ENCODE peak calls at places on chromosomes 6 and 20, in ten cellular contexts. Q is RPMI7951, U is Kasumi-1, T is HTR-8/SVneo, C is lower leg skin, X is NB4, Y is astrocyte, S is head of caudate nucleus, G is upper lobe of left lung, K is AML-193. M is an unnamed sample.

GRCh38 chr20:61803903-61804804 is 261.5 kb downstream of the TAF4 start:
- DNase-seq in S (no peak), K (no peak), X (no peak), Y (peak), Q (no peak), T (no peak), G (peak), U (no peak), C (no peak), M (no peak)

GRCh38 chr20:675453-676314 is at the start of gene SCRT2:
- DNase-seq in G (peak), U (peak), T (peak), X (peak), Q (peak), K (no peak), S (peak), C (no peak), Y (peak), M (peak)

GRCh38 chr6:111423960-111424846 is 58.8 kb downstream of the REV3L start:
- DNase-seq in K (no peak), G (no peak), S (peak), C (no peak), X (no peak), Q (peak), Y (peak), T (no peak), U (no peak), M (peak)

GRCh38 chr6:162862941-162863340 is 135.2 kb downstream of the PACRG start:
- DNase-seq in S (no peak), G (peak), X (no peak), T (no peak), U (no peak), Y (no peak), Q (no peak), C (no peak), K (no peak), M (no peak)

GRCh38 chr6:31639449-31639861 is 13.0 kb downstream of the BAG6 start:
- DNase-seq in U (peak), Q (peak), K (no peak), C (no peak), X (peak), S (no peak), Y (peak), G (no peak), T (no peak), M (no peak)

GRCh38 chr20:63548542-63548941 is 993 bp upstream of the SRMS start:
- DNase-seq in G (peak), C (no peak), K (no peak), T (no peak), U (no peak), S (no peak), Y (no peak), Q (no peak), X (no peak), M (no peak)

GRCh38 chr6:77456531-77457248 is 6.6 kb downstream of the HTR1B start:
- DNase-seq in Q (peak), T (peak), U (no peak), X (peak), C (no peak), K (no peak), S (no peak), Y (peak), G (no peak), M (no peak)

GRCh38 chr6:106417572-106418147 is 57.1 kb downstream of the CRYBG1 start:
- DNase-seq in U (no peak), Q (no peak), K (no peak), C (no peak), S (no peak), Y (no peak), X (no peak), T (no peak), G (no peak), M (peak)

GRCh38 chr20:21511850-21512633 is 1.8 kb downstream of the NKX2-2 start:
- DNase-seq in T (no peak), G (peak), Q (no peak), U (no peak), S (peak), Y (no peak), C (no peak), X (no peak), K (no peak), M (no peak)

GRCh38 chr6:138289739-138290138 is 71.4 kb upstream of the PBOV1 start:
- DNase-seq in C (no peak), Q (no peak), U (no peak), S (no peak), K (no peak), X (peak), Y (no peak), G (no peak), T (no peak), M (no peak)

GRCh38 chr6:149319413-149319812 is 1.9 kb downstream of the TAB2 start:
- DNase-seq in S (no peak), K (no peak), C (no peak), G (no peak), U (no peak), X (no peak), Y (no peak), Q (no peak), T (no peak), M (no peak)